ENCODE peak calls at places on chromosome 6, in eight cellular contexts. Z is adrenal gland, Y is cardiac muscle cell, L is cardiac fibroblast, D is tibial artery, S is A549, V is SK-N-SH, B is foreskin fibroblast. H is an unnamed sample.
A peak's percentile ranks its signal among the peaks of the same experiment; 100 is the strongest.

GRCh38 chr6:143733500-143733899 is 55.7 kb downstream of the PHACTR2 start:
- DNase-seq in B (no peak), Z (no peak), L (no peak), V (no peak), Y (no peak), D (no peak), S (no peak), H (no peak)

GRCh38 chr6:119128252-119128912 is 49.9 kb upstream of the FAM184A start:
- DNase-seq in V (no peak), B (peak; percentile 83), L (peak; percentile 57), Z (no peak), D (no peak), S (no peak), Y (no peak), H (no peak)

GRCh38 chr6:150391414-150391813 is 22.6 kb downstream of the IYD start:
- DNase-seq in L (no peak), Y (no peak), V (no peak), Z (no peak), S (no peak), D (no peak), B (no peak), H (no peak)

GRCh38 chr6:12008366-12009179 is 3.5 kb upstream of the HIVEP1 start:
- DNase-seq in V (peak; percentile 89), Z (peak; percentile 84), D (peak; percentile 76), Y (peak; percentile 90), S (peak; percentile 43), L (peak; percentile 84), B (peak; percentile 84), H (peak; percentile 87)

GRCh38 chr6:132490024-132490423 is 22.9 kb downstream of the STX7 start:
- DNase-seq in Y (no peak), Z (peak; percentile 41), B (peak; percentile 67), L (peak; percentile 39), V (no peak), D (peak; percentile 66), S (no peak), H (no peak)

GRCh38 chr6:64439274-64439673 is 803.7 kb downstream of the PHF3 start:
- DNase-seq in B (no peak), D (no peak), Z (no peak), S (no peak), Y (no peak), L (no peak), V (no peak), H (no peak)

GRCh38 chr6:52579006-52579660 is 2.3 kb upstream of the TRAM2 start:
- DNase-seq in L (no peak), B (no peak), V (no peak), Z (no peak), Y (no peak), D (no peak), S (no peak), H (no peak)

GRCh38 chr6:100891079-100891478 is 9.9 kb upstream of the ASCC3 start:
- DNase-seq in Z (no peak), S (no peak), V (peak; percentile 8), L (no peak), Y (no peak), B (no peak), D (no peak), H (no peak)

GRCh38 chr6:43076093-43076927 is at the start of gene PTK7:
- DNase-seq in Y (peak; percentile 92), V (peak; percentile 98), Z (no peak), L (peak; percentile 75), S (no peak), D (no peak), B (peak; percentile 84), H (peak; percentile 99)

GRCh38 chr6:44976677-44977405 is 351.3 kb upstream of the RUNX2 start:
- DNase-seq in S (no peak), D (no peak), L (peak; percentile 33), B (peak; percentile 16), V (no peak), Z (no peak), Y (no peak), H (no peak)

GRCh38 chr6:166257911-166258318 is 50.3 kb downstream of the PRR18 start:
- DNase-seq in L (no peak), S (no peak), V (no peak), Z (no peak), B (no peak), D (no peak), Y (no peak), H (no peak)

GRCh38 chr6:166252601-166253000 is 55.6 kb downstream of the PRR18 start:
- DNase-seq in S (no peak), V (no peak), Y (no peak), L (no peak), Z (no peak), B (no peak), D (no peak), H (no peak)

GRCh38 chr6:166251196-166251595 is 57.0 kb downstream of the PRR18 start:
- DNase-seq in S (no peak), Z (no peak), L (no peak), D (no peak), Y (no peak), V (no peak), B (no peak), H (no peak)

GRCh38 chr6:166251655-166252054 is 56.5 kb downstream of the PRR18 start:
- DNase-seq in V (no peak), Y (no peak), S (no peak), D (no peak), L (no peak), B (no peak), Z (no peak), H (no peak)

GRCh38 chr6:166253277-166254229 is 54.6 kb downstream of the PRR18 start:
- DNase-seq in Z (no peak), D (no peak), Y (peak; percentile 58), V (peak; percentile 66), S (no peak), L (peak; percentile 3), B (no peak), H (peak; percentile 79)
- H3K4me3 ChIP-seq in Z (peak overlapping the region; percentile 51), D (peak overlapping the region; percentile 43), Y (peak overlapping the region; percentile 38), V (no peak overlapping the region), S (peak overlapping the region; percentile 39), L (no peak overlapping the region), B (no peak overlapping the region), H (peak overlapping the region; percentile 37)

GRCh38 chr6:15343490-15344185 is 97.8 kb downstream of the JARID2 start:
- DNase-seq in S (no peak), D (no peak), Y (peak; percentile 69), L (no peak), V (peak; percentile 51), Z (no peak), B (no peak), H (no peak)
- H3K4me3 ChIP-seq in S (no peak overlapping the region), D (no peak overlapping the region), Y (no peak overlapping the region), L (no peak overlapping the region), V (no peak overlapping the region), Z (no peak overlapping the region), B (no peak overlapping the region), H (no peak overlapping the region)

GRCh38 chr6:148507774-148508173 is 165.1 kb downstream of the SASH1 start:
- DNase-seq in Y (no peak), L (peak; percentile 62), B (peak; percentile 60), S (no peak), V (no peak), D (peak; percentile 79), Z (no peak), H (no peak)

GRCh38 chr6:148513145-148514071 is 170.8 kb downstream of the SASH1 start:
- DNase-seq in L (peak; percentile 85), V (no peak), Z (no peak), B (peak; percentile 84), Y (no peak), S (no peak), D (peak; percentile 60), H (peak; percentile 67)

GRCh38 chr6:148508401-148509151 is 165.9 kb downstream of the SASH1 start:
- DNase-seq in Y (no peak), Z (no peak), S (no peak), D (no peak), L (peak; percentile 75), B (peak; percentile 88), V (no peak), H (peak; percentile 34)

GRCh38 chr6:148509789-148510581 is 167.3 kb downstream of the SASH1 start:
- DNase-seq in Y (no peak), L (peak; percentile 98), B (peak; percentile 98), S (no peak), Z (no peak), V (no peak), D (peak; percentile 91), H (no peak)

DNA sequence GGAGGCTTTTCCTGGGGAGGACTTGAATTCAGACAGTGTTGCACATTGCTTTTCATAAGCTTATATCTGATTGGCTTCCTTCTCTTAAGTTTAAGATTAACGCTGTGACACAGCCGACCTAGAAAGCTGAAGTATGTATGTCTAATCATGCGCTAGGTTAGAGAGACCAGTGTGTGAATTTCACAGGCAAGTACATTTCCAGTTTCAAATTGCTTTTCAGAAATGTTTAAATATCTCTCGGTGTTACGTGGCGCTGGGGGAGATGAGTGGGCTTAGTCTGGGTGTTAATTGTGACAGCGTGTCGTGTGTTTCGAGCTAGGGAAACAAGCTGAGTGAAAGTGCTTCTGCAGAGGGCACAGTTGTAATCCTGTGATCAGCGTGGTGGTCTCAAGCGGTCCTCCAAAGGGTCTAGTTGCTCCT is 166.5 kb downstream of the SASH1 start:
- DNase-seq in S (no peak), V (no peak), B (peak; percentile 76), Z (no peak), D (no peak), L (peak; percentile 55), Y (no peak), H (no peak)
- H3K4me3 ChIP-seq in S (no peak overlapping the region), V (peak overlapping the region; percentile 69), B (peak overlapping the region; percentile 94), Z (peak overlapping the region; percentile 38), D (peak overlapping the region; percentile 65), L (peak overlapping the region; percentile 2), Y (no peak overlapping the region), H (no peak overlapping the region)

DNA sequence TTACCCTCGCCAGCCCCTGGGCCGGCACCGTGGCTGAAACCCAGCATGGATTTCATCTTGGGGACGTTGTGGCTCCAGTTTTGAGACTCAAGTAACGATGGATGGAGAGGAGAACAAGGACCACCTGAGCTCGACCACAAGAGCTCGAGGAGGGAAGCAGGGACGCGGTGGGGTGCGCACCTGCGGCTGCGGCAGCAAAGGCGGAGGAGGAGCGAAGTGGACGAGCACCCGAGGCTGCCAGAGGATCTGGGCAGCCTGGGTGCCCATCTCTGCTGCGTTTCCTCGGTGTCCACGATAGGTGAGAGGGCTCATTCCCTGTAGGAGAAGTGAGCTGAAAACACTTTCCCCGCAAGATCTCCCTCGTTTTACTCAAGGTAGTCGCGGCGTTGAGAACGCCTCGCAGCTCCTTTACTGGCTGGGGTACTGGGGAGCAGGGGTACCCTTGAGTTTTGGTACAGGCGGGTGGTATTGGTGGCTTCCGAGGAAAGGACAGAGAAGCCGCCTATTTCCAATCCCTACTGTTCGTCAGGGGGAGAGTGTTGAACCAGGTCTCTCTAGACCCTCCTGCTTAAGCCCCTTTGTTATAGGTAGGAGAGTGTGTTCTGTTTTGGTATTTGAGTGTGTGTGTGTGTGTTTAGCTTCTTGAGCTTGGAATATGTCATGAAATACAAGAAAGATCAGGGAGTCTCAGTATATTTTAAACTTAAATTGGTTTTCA is 137.7 kb downstream of the TRIM27 start:
- DNase-seq in V (no peak), B (no peak), Y (no peak), S (no peak), Z (no peak), L (no peak), D (no peak), H (peak; percentile 44)
- H3K4me3 ChIP-seq in V (no peak overlapping the region), B (no peak overlapping the region), Y (peak overlapping the region; percentile 10), S (no peak overlapping the region), Z (no peak overlapping the region), L (no peak overlapping the region), D (no peak overlapping the region), H (peak overlapping the region; percentile 12)

GRCh38 chr6:73455865-73456629 is 4.0 kb upstream of the CGAS start:
- DNase-seq in Z (no peak), S (no peak), V (no peak), D (no peak), B (peak; percentile 30), Y (no peak), L (peak; percentile 74), H (no peak)

GRCh38 chr6:73452107-73452461 is at the start of gene CGAS:
- DNase-seq in L (peak; percentile 69), D (peak; percentile 78), Y (peak; percentile 6), B (peak; percentile 85), Z (peak; percentile 69), S (peak; percentile 35), V (no peak), H (no peak)

GRCh38 chr6:73451166-73452106 is 661 bp downstream of the CGAS start:
- DNase-seq in B (peak; percentile 68), Z (no peak), Y (peak; percentile 22), V (peak; percentile 71), S (peak; percentile 29), L (peak; percentile 40), D (peak; percentile 29), H (peak; percentile 46)
- H3K4me3 ChIP-seq in B (peak overlapping the region; percentile 87), Z (peak overlapping the region; percentile 72), Y (peak overlapping the region; percentile 16), V (no peak overlapping the region), S (peak overlapping the region; percentile 60), L (peak overlapping the region; percentile 58), D (peak overlapping the region; percentile 83), H (peak overlapping the region; percentile 30)